ENCODE peak calls at places on chromosomes 16 and 17, in ten cellular contexts. N is activated effector memory CD4-positive, alpha-beta T cell treated with anti-CD3 and anti-CD28 coated beads, Interleukin-2, amount 50 U/mL, for 16 hours; B is central memory CD8-positive, alpha-beta T cell; K is HTR-8/SVneo; P is GOT3; W is CD8-positive, alpha-beta memory T cell; Z is LoVo; E is uterus; S is stimulated activated CD4-positive, alpha-beta T cell treated with anti-CD3 and anti-CD28 coated beads, Interleukin-4, amount 100 ng/mL, for 1 hour; G is lower lobe of right lung. U is an unnamed sample.

GRCh38 chr16:50624449-50624782 is 56.7 kb downstream of the SNX20 start:
- DNase-seq in K (no peak), P (no peak), E (no peak), S (no peak), Z (no peak), N (no peak), W (no peak), B (no peak), G (no peak), U (no peak)

GRCh38 chr17:61306003-61306402 is 93.6 kb upstream of the TBX2 start:
- DNase-seq in Z (no peak), B (no peak), P (no peak), G (no peak), K (no peak), W (no peak), E (no peak), N (no peak), S (no peak), U (no peak)

GRCh38 chr16:10828851-10829331 is 10.3 kb upstream of the TVP23A start:
- DNase-seq in G (peak; percentile 97), W (no peak), E (peak; percentile 95), P (peak; percentile 78), B (no peak), N (no peak), S (no peak), Z (peak; percentile 4), K (peak; percentile 32), U (no peak)

GRCh38 chr17:30600062-30600829 is 123.0 kb downstream of the GOSR1 start:
- DNase-seq in B (peak; percentile 48), K (peak; percentile 94), E (peak; percentile 68), Z (peak; percentile 85), N (peak; percentile 86), G (peak; percentile 90), P (peak; percentile 35), W (peak; percentile 40), S (peak; percentile 67), U (peak; percentile 30)

GRCh38 chr16:88806491-88807111 is 3.0 kb downstream of the CDT1 start:
- DNase-seq in K (no peak), N (no peak), Z (no peak), S (no peak), P (no peak), E (no peak), G (no peak), B (no peak), W (no peak), U (no peak)

GRCh38 chr16:1457489-1458245 is 13.3 kb upstream of the CCDC154 start:
- DNase-seq in N (no peak), E (no peak), K (no peak), S (no peak), Z (no peak), P (no peak), W (no peak), B (no peak), G (no peak), U (no peak)

GRCh38 chr17:79294459-79295071 is 219.9 kb downstream of the ENGASE start:
- DNase-seq in S (peak; percentile 43), W (peak; percentile 12), P (no peak), E (peak; percentile 56), Z (peak; percentile 63), G (peak; percentile 60), N (peak; percentile 77), B (no peak), K (peak; percentile 69), U (no peak)

GRCh38 chr17:45038771-45039634 is 12.4 kb downstream of the DCAKD start:
- DNase-seq in S (no peak), N (no peak), P (no peak), W (no peak), G (no peak), K (no peak), Z (no peak), B (no peak), E (peak; percentile 47), U (no peak)

GRCh38 chr17:67992541-67993152 is 3.6 kb downstream of the C17orf58 start:
- DNase-seq in Z (no peak), P (no peak), B (no peak), S (no peak), G (no peak), K (no peak), N (peak; percentile 64), E (no peak), W (no peak), U (no peak)

GRCh38 chr17:19248923-19249574 is 11.9 kb downstream of the EPN2 start:
- DNase-seq in S (no peak), N (peak; percentile 43), Z (no peak), E (peak; percentile 63), P (no peak), B (no peak), W (no peak), G (no peak), K (no peak), U (no peak)

GRCh38 chr17:11308550-11308949 is 67.5 kb downstream of the SHISA6 start:
- DNase-seq in N (no peak), P (no peak), K (no peak), W (no peak), Z (no peak), E (no peak), B (no peak), S (no peak), G (no peak), U (no peak)

GRCh38 chr16:84507011-84507982 is 2.8 kb upstream of the MEAK7 start:
- DNase-seq in S (peak; percentile 29), P (no peak), W (no peak), B (no peak), K (no peak), E (no peak), N (peak; percentile 75), G (peak; percentile 45), Z (no peak), U (no peak)

GRCh38 chr17:2406903-2407790 is 6.3 kb upstream of the MNT start:
- DNase-seq in W (no peak), S (no peak), B (no peak), N (no peak), G (peak; percentile 49), Z (peak; percentile 90), P (peak; percentile 54), K (peak; percentile 81), E (peak; percentile 75), U (no peak)

GRCh38 chr17:74298690-74299617 is 24.9 kb downstream of the DNAI2 start:
- DNase-seq in S (no peak), E (no peak), K (no peak), G (no peak), W (no peak), N (no peak), B (no peak), P (no peak), Z (no peak), U (no peak)

GRCh38 chr17:61452301-61453290 is at the start of gene TBX4:
- DNase-seq in K (no peak), B (no peak), P (no peak), E (no peak), S (no peak), G (no peak), W (no peak), N (peak; percentile 59), Z (no peak), U (no peak)

GRCh38 chr17:66200685-66201092 is 8.8 kb upstream of the CEP112 start:
- DNase-seq in B (no peak), K (peak; percentile 62), S (peak; percentile 30), P (no peak), N (peak; percentile 74), E (no peak), G (no peak), W (no peak), Z (no peak), U (no peak)

GRCh38 chr17:78120971-78121800 is 7.4 kb downstream of the TMC6 start:
- DNase-seq in P (no peak), Z (no peak), N (peak; percentile 80), K (no peak), S (peak; percentile 47), E (no peak), B (no peak), W (no peak), G (no peak), U (no peak)

GRCh38 chr17:1147664-1148063 is 32.1 kb downstream of the ABR start:
- DNase-seq in W (no peak), G (no peak), P (no peak), S (no peak), B (no peak), Z (peak; percentile 3), K (peak; percentile 66), E (no peak), N (no peak), U (no peak)